ENCODE peak calls at places on chromosomes 3 and 15, in ten cellular contexts. K, Y, O, A, G, R, H, V, P and X are unnamed samples.
A peak's percentile ranks its signal among the peaks of the same experiment; 100 is the strongest.

GRCh38 chr15:100043069-100043641 is 298.6 kb downstream of the ADAMTS17 start:
- DNase-seq in K (peak; percentile 75), Y (no peak), O (no peak), A (no peak), G (peak; percentile 96), R (no peak), H (no peak), V (no peak), P (no peak), X (peak; percentile 29)

GRCh38 chr3:127210654-127210943 is 17.7 kb downstream of the PRR23E start:
- DNase-seq in K (no peak), Y (no peak), O (no peak), A (no peak), G (no peak), R (no peak), H (peak; percentile 26), V (no peak), P (no peak), X (no peak)

GRCh38 chr3:138325990-138326389 is 3.7 kb downstream of the NME9 start:
- DNase-seq in K (no peak), Y (no peak), O (no peak), A (no peak), G (no peak), R (no peak), H (no peak), V (no peak), P (no peak), X (no peak)

GRCh38 chr15:29534378-29534777 is 264.8 kb upstream of the NSMCE3 start:
- DNase-seq in K (peak; percentile 42), Y (no peak), O (no peak), A (no peak), G (no peak), R (no peak), H (no peak), V (no peak), P (no peak), X (no peak)

GRCh38 chr3:175434591-175434990 is 575.5 kb downstream of the NAALADL2 start:
- DNase-seq in K (no peak), Y (no peak), O (no peak), A (no peak), G (no peak), R (no peak), H (no peak), V (no peak), P (peak; percentile 34), X (no peak)

GRCh38 chr15:29074045-29074444 is 188.3 kb downstream of the APBA2 start:
- DNase-seq in K (peak; percentile 42), Y (no peak), O (no peak), A (no peak), G (peak; percentile 3), R (no peak), H (no peak), V (no peak), P (no peak), X (no peak)

GRCh38 chr15:40964634-40965033 is 11.4 kb downstream of the CHAC1 start:
- DNase-seq in K (no peak), Y (no peak), O (no peak), A (no peak), G (no peak), R (no peak), H (no peak), V (no peak), P (no peak), X (no peak)

GRCh38 chr3:108518895-108519294 is 8.5 kb upstream of the MYH15 start:
- DNase-seq in K (peak; percentile 24), Y (no peak), O (no peak), A (no peak), G (no peak), R (no peak), H (no peak), V (no peak), P (no peak), X (no peak)

GRCh38 chr3:179229177-179229576 is 21.7 kb downstream of the KCNMB3 start:
- DNase-seq in K (no peak), Y (no peak), O (no peak), A (no peak), G (no peak), R (no peak), H (no peak), V (no peak), P (no peak), X (no peak)

GRCh38 chr15:76330281-76330680 is 6.3 kb upstream of the ISL2 start:
- DNase-seq in K (peak; percentile 71), Y (no peak), O (no peak), A (no peak), G (no peak), R (no peak), H (peak; percentile 73), V (no peak), P (no peak), X (no peak)

GRCh38 chr3:4474683-4475490 is 7.8 kb upstream of the SUMF1 start:
- DNase-seq in K (peak; percentile 93), Y (no peak), O (no peak), A (peak; percentile 43), G (no peak), R (no peak), H (peak; percentile 80), V (no peak), P (no peak), X (no peak)

GRCh38 chr3:7190094-7190493 is 329.2 kb downstream of the GRM7 start:
- DNase-seq in K (peak; percentile 6), Y (no peak), O (no peak), A (no peak), G (no peak), R (no peak), H (no peak), V (no peak), P (no peak), X (no peak)

GRCh38 chr15:100725121-100726069 is 123.0 kb downstream of the ASB7 start:
- DNase-seq in K (peak; percentile 89), Y (no peak), O (no peak), A (peak; percentile 21), G (no peak), R (no peak), H (no peak), V (peak; percentile 76), P (no peak), X (peak; percentile 64)

GRCh38 chr3:110881069-110881468 is 190.5 kb upstream of the NECTIN3 start:
- DNase-seq in K (peak; percentile 68), Y (no peak), O (no peak), A (no peak), G (peak; percentile 99), R (no peak), H (no peak), V (peak; percentile 1), P (peak; percentile 30), X (no peak)

GRCh38 chr3:28476764-28477163 is 128.1 kb upstream of the AZI2 start:
- DNase-seq in K (no peak), Y (no peak), O (no peak), A (no peak), G (no peak), R (no peak), H (no peak), V (no peak), P (no peak), X (no peak)

GRCh38 chr3:72630614-72631344 is 217.5 kb downstream of the SHQ1 start:
- DNase-seq in K (no peak), Y (no peak), O (no peak), A (no peak), G (no peak), R (no peak), H (no peak), V (no peak), P (no peak), X (no peak)